ENCODE peak calls at places on chromosomes 1 and 21, in six cellular contexts. D is mesendoderm; U is CD8-positive, alpha-beta memory T cell; A is transverse colon; G is lung; V is ovary. H is an unnamed sample.

GRCh38 chr1:12665511-12665910 is 21.6 kb downstream of the AADACL4 start:
- DNase-seq in D (no peak), U (no peak), A (no peak), G (no peak), V (no peak), H (no peak)

GRCh38 chr1:110254604-110255003 is 44.5 kb downstream of the KCNC4 start:
- DNase-seq in D (no peak), U (no peak), A (no peak), G (no peak), V (no peak), H (no peak)

GRCh38 chr1:15953791-15954201 is 22.1 kb downstream of the ZBTB17 start:
- DNase-seq in D (no peak), U (peak), A (no peak), G (no peak), V (no peak), H (no peak)

GRCh38 chr1:24635195-24635843 is 7.8 kb upstream of the SRRM1 start:
- DNase-seq in D (peak), U (no peak), A (no peak), G (no peak), V (no peak), H (no peak)

GRCh38 chr1:167899253-167899681 is 14.7 kb downstream of the ADCY10 start:
- DNase-seq in D (no peak), U (no peak), A (no peak), G (no peak), V (peak), H (peak)

GRCh38 chr1:27643626-27644368 is 8.8 kb upstream of the FGR start:
- DNase-seq in D (peak), U (peak), A (peak), G (no peak), V (no peak), H (peak)

GRCh38 chr1:203178083-203178482 is 2.5 kb upstream of the MYBPH start:
- DNase-seq in D (peak), U (no peak), A (no peak), G (no peak), V (no peak), H (no peak)

GRCh38 chr1:16449065-16449464 is 8.5 kb downstream of the NECAP2 start:
- DNase-seq in D (no peak), U (no peak), A (no peak), G (no peak), V (no peak), H (no peak)

GRCh38 chr1:31376374-31377134 is 3.7 kb upstream of the FABP3 start:
- DNase-seq in D (peak), U (no peak), A (no peak), G (no peak), V (no peak), H (no peak)

GRCh38 chr21:37780991-37781983 is 135.0 kb downstream of the KCNJ6 start:
- DNase-seq in D (no peak), U (no peak), A (no peak), G (no peak), V (no peak), H (no peak)
- H3K27ac ChIP-seq in D (no peak), U (no peak), A (no peak), G (no peak), V (no peak), H (no peak)

DNA sequence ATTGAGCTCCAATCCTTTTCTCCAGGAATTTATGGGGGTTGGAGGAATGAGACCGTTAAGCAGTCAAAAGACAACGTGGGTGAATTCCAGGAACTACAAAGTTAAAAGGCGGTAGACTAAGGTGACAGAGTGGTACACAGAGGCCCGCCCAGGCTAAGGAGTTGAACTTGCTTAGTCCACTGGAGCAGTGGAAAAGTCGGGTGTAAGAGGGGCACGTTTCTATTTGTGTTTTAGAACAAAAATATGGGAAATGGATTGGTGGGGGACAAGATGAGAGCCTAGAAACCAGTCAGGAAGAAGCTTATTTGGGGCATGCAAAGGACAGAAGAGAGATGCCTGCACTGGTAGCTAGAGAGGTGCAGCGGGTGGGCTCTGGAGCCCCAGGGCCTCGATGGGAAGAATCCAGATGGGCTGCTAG is 1.2 kb upstream of the LIN9 start:
- DNase-seq in D (peak), U (no peak), A (no peak), G (no peak), V (no peak), H (no peak)
- H3K4me3 ChIP-seq in D (no peak), U (no peak), A (no peak), G (no peak), V (no peak), H (peak)

GRCh38 chr1:87436534-87436933 is 107.9 kb downstream of the LMO4 start:
- DNase-seq in D (no peak), U (no peak), A (no peak), G (no peak), V (no peak), H (no peak)
- H3K27ac ChIP-seq in D (no peak), U (no peak), A (no peak), G (no peak), V (no peak), H (no peak)

GRCh38 chr1:95069711-95070093 is 3.0 kb downstream of the ALG14 start:
- DNase-seq in D (no peak), U (no peak), A (peak), G (no peak), V (no peak), H (no peak)
- H3K4me3 ChIP-seq in D (no peak), U (no peak), A (no peak), G (no peak), V (no peak), H (no peak)

GRCh38 chr1:91727763-91728162 is 158.2 kb downstream of the TGFBR3 start:
- DNase-seq in D (no peak), U (no peak), A (no peak), G (no peak), V (no peak), H (no peak)

GRCh38 chr1:91724231-91724630 is 161.7 kb downstream of the TGFBR3 start:
- DNase-seq in D (no peak), U (no peak), A (no peak), G (no peak), V (no peak), H (no peak)

GRCh38 chr1:91720044-91720443 is 165.9 kb downstream of the TGFBR3 start:
- DNase-seq in D (no peak), U (no peak), A (no peak), G (no peak), V (no peak), H (no peak)

GRCh38 chr1:91725961-91726704 is 159.8 kb downstream of the TGFBR3 start:
- DNase-seq in D (no peak), U (no peak), A (peak), G (no peak), V (peak), H (no peak)

DNA sequence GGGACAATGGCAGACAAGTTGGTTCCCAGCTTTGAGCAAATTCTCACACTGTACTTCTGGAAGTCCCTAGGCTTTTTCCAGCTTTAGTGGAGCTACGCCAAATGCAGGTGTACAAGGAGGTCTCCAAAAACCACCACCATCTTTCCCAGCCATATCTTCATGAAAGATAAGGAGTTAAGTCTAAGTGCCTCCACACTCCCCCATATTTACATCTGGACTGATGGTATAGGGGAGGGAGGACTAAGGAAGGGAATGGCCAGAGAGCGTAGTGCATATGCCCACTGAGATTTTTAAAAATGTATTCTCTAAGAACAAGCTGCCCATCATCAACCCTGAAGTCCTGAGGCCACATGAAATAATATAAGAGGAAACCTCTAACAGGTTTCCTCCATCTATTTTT is 161.3 kb downstream of the TGFBR3 start:
- DNase-seq in D (no peak), U (no peak), A (no peak), G (no peak), V (no peak), H (no peak)
- H3K27ac ChIP-seq in D (no peak), U (no peak), A (peak), G (no peak), V (peak), H (peak)

GRCh38 chr1:197933016-197933415 is 15.8 kb downstream of the LHX9 start:
- DNase-seq in D (no peak), U (no peak), A (no peak), G (no peak), V (no peak), H (no peak)

GRCh38 chr1:197933647-197934046 is 16.5 kb downstream of the LHX9 start:
- DNase-seq in D (no peak), U (no peak), A (no peak), G (no peak), V (no peak), H (no peak)

GRCh38 chr1:197927908-197928665 is 10.9 kb downstream of the LHX9 start:
- DNase-seq in D (no peak), U (no peak), A (no peak), G (no peak), V (no peak), H (no peak)

GRCh38 chr1:197924516-197925123 is 7.4 kb downstream of the LHX9 start:
- DNase-seq in D (peak), U (no peak), A (no peak), G (no peak), V (no peak), H (no peak)

DNA sequence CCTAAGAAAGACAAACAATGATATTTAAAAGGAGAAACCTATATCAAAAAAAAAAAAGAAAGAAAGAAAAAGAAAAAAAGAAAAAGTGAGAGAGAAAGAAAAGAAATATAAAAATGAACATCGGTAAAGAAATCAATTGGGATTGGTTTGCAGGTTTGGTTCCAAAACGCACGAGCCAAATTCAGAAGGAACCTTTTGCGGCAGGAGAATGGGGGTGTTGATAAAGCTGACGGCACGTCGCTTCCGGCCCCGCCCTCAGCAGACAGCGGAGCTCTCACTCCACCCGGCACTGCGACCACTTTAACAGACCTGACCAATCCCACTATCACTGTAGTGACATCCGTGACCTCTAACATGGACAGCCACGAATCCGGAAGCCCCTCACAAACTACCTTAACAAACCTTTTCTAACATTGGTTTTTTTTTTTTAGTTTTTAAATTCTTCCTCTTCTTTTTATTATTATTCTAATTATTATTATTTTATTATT is 11.7 kb downstream of the LHX9 start:
- DNase-seq in D (no peak), U (no peak), A (no peak), G (no peak), V (no peak), H (no peak)
- H3K4me3 ChIP-seq in D (no peak), U (no peak), A (no peak), G (no peak), V (no peak), H (no peak)

GRCh38 chr1:21237386-21238088 is 52.7 kb downstream of the ECE1 start:
- DNase-seq in D (no peak), U (no peak), A (no peak), G (no peak), V (no peak), H (no peak)
- H3K27ac ChIP-seq in D (no peak), U (no peak), A (no peak), G (no peak), V (no peak), H (no peak)

GRCh38 chr1:66985835-66986234 is 61.0 kb downstream of the MIER1 start:
- DNase-seq in D (no peak), U (no peak), A (no peak), G (no peak), V (no peak), H (no peak)

GRCh38 chr1:66984491-66984890 is 59.7 kb downstream of the MIER1 start:
- DNase-seq in D (no peak), U (no peak), A (no peak), G (no peak), V (no peak), H (no peak)

GRCh38 chr1:66981679-66982078 is 56.9 kb downstream of the MIER1 start:
- DNase-seq in D (no peak), U (peak), A (peak), G (no peak), V (no peak), H (no peak)

GRCh38 chr1:66982561-66983285 is 57.9 kb downstream of the MIER1 start:
- DNase-seq in D (no peak), U (no peak), A (no peak), G (no peak), V (no peak), H (no peak)

GRCh38 chr1:66980745-66981367 is 56.1 kb downstream of the MIER1 start:
- DNase-seq in D (no peak), U (no peak), A (no peak), G (no peak), V (no peak), H (no peak)
- H3K4me3 ChIP-seq in D (no peak), U (no peak), A (no peak), G (no peak), V (no peak), H (no peak)

GRCh38 chr1:59368007-59368670 is 71.2 kb downstream of the FGGY start:
- DNase-seq in D (no peak), U (no peak), A (no peak), G (no peak), V (no peak), H (no peak)
- H3K27ac ChIP-seq in D (no peak), U (no peak), A (peak), G (no peak), V (peak), H (peak)

GRCh38 chr1:156506450-156506849 is 5.9 kb upstream of the MEF2D start:
- DNase-seq in D (no peak), U (no peak), A (peak), G (no peak), V (no peak), H (no peak)

GRCh38 chr1:156504062-156504813 is 3.7 kb upstream of the MEF2D start:
- DNase-seq in D (no peak), U (no peak), A (peak), G (no peak), V (no peak), H (no peak)

GRCh38 chr1:156505679-156506298 is 5.2 kb upstream of the MEF2D start:
- DNase-seq in D (no peak), U (no peak), A (peak), G (no peak), V (no peak), H (no peak)

GRCh38 chr1:156503672-156504055 is 3.1 kb upstream of the MEF2D start:
- DNase-seq in D (no peak), U (no peak), A (no peak), G (no peak), V (no peak), H (no peak)

DNA sequence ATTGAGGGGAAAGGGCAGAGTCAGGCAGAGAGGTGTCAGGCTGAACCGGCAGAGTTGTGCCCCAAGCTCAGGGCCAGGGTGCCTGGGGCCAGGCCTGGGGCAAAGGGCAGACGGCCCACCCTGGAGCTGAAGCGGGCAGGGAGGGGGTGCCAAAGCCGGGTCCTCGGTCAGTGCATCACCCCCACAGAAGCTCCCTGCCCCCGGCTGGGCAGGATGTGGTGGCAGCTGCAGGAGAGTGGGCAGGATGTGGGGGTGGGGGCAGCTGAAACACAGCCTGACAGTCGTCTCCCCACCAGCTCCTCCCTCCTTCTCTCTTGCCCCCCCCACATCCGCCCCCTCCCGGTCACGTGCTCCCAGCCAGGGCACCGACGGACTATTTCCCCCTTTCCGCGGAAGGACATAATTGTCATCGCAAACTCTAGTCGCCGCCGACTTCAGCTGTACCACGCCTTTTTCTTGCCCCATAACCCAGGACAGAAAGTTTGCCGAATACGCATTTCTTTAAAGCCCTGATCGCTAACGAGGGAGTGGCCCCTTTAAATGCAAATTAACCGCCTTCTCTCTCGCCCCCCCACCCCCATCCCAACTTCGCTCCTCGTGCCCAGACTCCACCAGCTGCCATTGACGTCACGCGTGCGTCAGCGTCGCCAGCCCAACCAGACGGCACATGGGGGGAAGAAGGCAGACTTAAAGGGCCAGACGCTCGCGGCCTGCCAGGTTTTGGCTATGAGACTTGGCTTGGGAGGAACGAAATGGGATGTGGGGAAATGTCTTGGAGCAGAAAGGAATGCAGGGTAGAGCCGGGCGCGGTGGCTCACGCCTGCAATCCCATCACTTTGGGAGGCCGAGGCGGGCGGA is 4.5 kb upstream of the MEF2D start:
- DNase-seq in D (peak), U (peak), A (peak), G (peak), V (peak), H (peak)
- H3K4me3 ChIP-seq in D (no peak), U (peak), A (no peak), G (no peak), V (peak), H (peak)

H was measured in stomach.